ENCODE peak calls at places on chromosome 11, in seven cellular contexts. One of them, this sample, is unnamed.

GRCh38 chr11:44916316-44916715 is 34.4 kb downstream of the TP53I11 start:
- DNase-seq in HCT116: no peak
- DNase-seq in HepG2: no peak
- DNase-seq in K562: no peak
- DNase-seq in SK-N-SH: no peak
- DNase-seq in GM12878: no peak
- DNase-seq in H1: no peak
- DNase-seq in this sample: no peak

GRCh38 chr11:47415949-47416472 is 7.6 kb downstream of the SLC39A13 start:
- DNase-seq in HCT116: peak; percentile 49
- DNase-seq in HepG2: no peak
- DNase-seq in K562: no peak
- DNase-seq in SK-N-SH: no peak
- DNase-seq in GM12878: no peak
- DNase-seq in H1: no peak
- DNase-seq in this sample: peak; percentile 80

GRCh38 chr11:82038151-82038550 is 695.5 kb downstream of the FAM181B start:
- DNase-seq in HCT116: no peak
- DNase-seq in HepG2: no peak
- DNase-seq in K562: no peak
- DNase-seq in SK-N-SH: no peak
- DNase-seq in GM12878: no peak
- DNase-seq in H1: no peak
- DNase-seq in this sample: no peak

GRCh38 chr11:96113100-96113710 is 189.3 kb upstream of the MTMR2 start:
- DNase-seq in HCT116: no peak
- DNase-seq in HepG2: no peak
- DNase-seq in K562: no peak
- DNase-seq in SK-N-SH: no peak
- DNase-seq in GM12878: no peak
- DNase-seq in H1: no peak
- DNase-seq in this sample: no peak

GRCh38 chr11:75632450-75632849 is 36.4 kb downstream of the MAP6 start:
- DNase-seq in HCT116: no peak
- DNase-seq in HepG2: no peak
- DNase-seq in K562: no peak
- DNase-seq in SK-N-SH: no peak
- DNase-seq in GM12878: no peak
- DNase-seq in H1: no peak
- DNase-seq in this sample: no peak

GRCh38 chr11:27694992-27695391 is 5.3 kb downstream of the BDNF start:
- DNase-seq in HCT116: no peak
- DNase-seq in HepG2: no peak
- DNase-seq in K562: no peak
- DNase-seq in SK-N-SH: peak; percentile 14
- DNase-seq in GM12878: no peak
- DNase-seq in H1: no peak
- DNase-seq in this sample: no peak

GRCh38 chr11:16239130-16240105 is 116.9 kb downstream of the SOX6 start:
- DNase-seq in HCT116: no peak
- DNase-seq in HepG2: no peak
- DNase-seq in K562: no peak
- DNase-seq in SK-N-SH: no peak
- DNase-seq in GM12878: no peak
- DNase-seq in H1: no peak
- DNase-seq in this sample: no peak

GRCh38 chr11:10019906-10020682 is 273.9 kb downstream of the SBF2 start:
- DNase-seq in HCT116: no peak
- DNase-seq in HepG2: peak; percentile 7
- DNase-seq in K562: no peak
- DNase-seq in SK-N-SH: no peak
- DNase-seq in GM12878: no peak
- DNase-seq in H1: no peak
- DNase-seq in this sample: peak; percentile 44

GRCh38 chr11:131601586-131601985 is 231.2 kb downstream of the NTM start:
- DNase-seq in HCT116: no peak
- DNase-seq in HepG2: no peak
- DNase-seq in K562: no peak
- DNase-seq in SK-N-SH: no peak
- DNase-seq in GM12878: no peak
- DNase-seq in H1: no peak
- DNase-seq in this sample: no peak

GRCh38 chr11:124754309-124754708 is 2.3 kb upstream of the VSIG2 start:
- DNase-seq in HCT116: no peak
- DNase-seq in HepG2: no peak
- DNase-seq in K562: no peak
- DNase-seq in SK-N-SH: peak; percentile 19
- DNase-seq in GM12878: no peak
- DNase-seq in H1: no peak
- DNase-seq in this sample: no peak

GRCh38 chr11:90252053-90252452 is 29.2 kb upstream of the CHORDC1 start:
- DNase-seq in HCT116: no peak
- DNase-seq in HepG2: no peak
- DNase-seq in K562: no peak
- DNase-seq in SK-N-SH: no peak
- DNase-seq in GM12878: no peak
- DNase-seq in H1: no peak
- DNase-seq in this sample: no peak

GRCh38 chr11:64084962-64085710 is 49.4 kb downstream of the FLRT1 start:
- DNase-seq in HCT116: no peak
- DNase-seq in HepG2: peak; percentile 72
- DNase-seq in K562: no peak
- DNase-seq in SK-N-SH: peak; percentile 95
- DNase-seq in GM12878: no peak
- DNase-seq in H1: no peak
- DNase-seq in this sample: no peak

GRCh38 chr11:37505406-37505805 is 907.4 kb upstream of the RAG2 start:
- DNase-seq in HCT116: no peak
- DNase-seq in HepG2: no peak
- DNase-seq in K562: no peak
- DNase-seq in SK-N-SH: no peak
- DNase-seq in GM12878: no peak
- DNase-seq in H1: no peak
- DNase-seq in this sample: no peak

GRCh38 chr11:24422371-24422770 is 74.5 kb upstream of the LUZP2 start:
- DNase-seq in HCT116: no peak
- DNase-seq in HepG2: no peak
- DNase-seq in K562: no peak
- DNase-seq in SK-N-SH: no peak
- DNase-seq in GM12878: no peak
- DNase-seq in H1: no peak
- DNase-seq in this sample: no peak

GRCh38 chr11:44179173-44179572 is 83.7 kb downstream of the EXT2 start:
- DNase-seq in HCT116: no peak
- DNase-seq in HepG2: no peak
- DNase-seq in K562: no peak
- DNase-seq in SK-N-SH: peak; percentile 20
- DNase-seq in GM12878: no peak
- DNase-seq in H1: no peak
- DNase-seq in this sample: no peak

GRCh38 chr11:7639643-7640025 is 33.7 kb downstream of the CYB5R2 start:
- DNase-seq in HCT116: no peak
- DNase-seq in HepG2: no peak
- DNase-seq in K562: no peak
- DNase-seq in SK-N-SH: no peak
- DNase-seq in GM12878: no peak
- DNase-seq in H1: no peak
- DNase-seq in this sample: no peak

GRCh38 chr11:69727266-69727665 is 23.4 kb upstream of the FGF19 start:
- DNase-seq in HCT116: no peak
- DNase-seq in HepG2: no peak
- DNase-seq in K562: no peak
- DNase-seq in SK-N-SH: no peak
- DNase-seq in GM12878: no peak
- DNase-seq in H1: no peak
- DNase-seq in this sample: no peak

GRCh38 chr11:45405916-45406670 is 120.0 kb upstream of the SYT13 start:
- DNase-seq in HCT116: no peak
- DNase-seq in HepG2: no peak
- DNase-seq in K562: no peak
- DNase-seq in SK-N-SH: no peak
- DNase-seq in GM12878: no peak
- DNase-seq in H1: no peak
- DNase-seq in this sample: peak; percentile 30

GRCh38 chr11:3169952-3170755 is 5.0 kb upstream of the OSBPL5 start:
- DNase-seq in HCT116: no peak
- DNase-seq in HepG2: no peak
- DNase-seq in K562: no peak
- DNase-seq in SK-N-SH: no peak
- DNase-seq in GM12878: no peak
- DNase-seq in H1: no peak
- DNase-seq in this sample: no peak

GRCh38 chr11:16902182-16902581 is 112.0 kb downstream of the PLEKHA7 start:
- DNase-seq in HCT116: peak; percentile 48
- DNase-seq in HepG2: no peak
- DNase-seq in K562: no peak
- DNase-seq in SK-N-SH: no peak
- DNase-seq in GM12878: peak; percentile 88
- DNase-seq in H1: no peak
- DNase-seq in this sample: no peak

GRCh38 chr11:111308140-111308539 is 9.8 kb downstream of the POU2AF3 start:
- DNase-seq in HCT116: no peak
- DNase-seq in HepG2: peak; percentile 78
- DNase-seq in K562: no peak
- DNase-seq in SK-N-SH: no peak
- DNase-seq in GM12878: no peak
- DNase-seq in H1: no peak
- DNase-seq in this sample: no peak

GRCh38 chr11:721913-722811 is 16.1 kb downstream of the EPS8L2 start:
- DNase-seq in HCT116: no peak
- DNase-seq in HepG2: no peak
- DNase-seq in K562: peak; percentile 52
- DNase-seq in SK-N-SH: peak; percentile 63
- DNase-seq in GM12878: no peak
- DNase-seq in H1: no peak
- DNase-seq in this sample: no peak
- TF ChIP-seq JUND in HCT116: no peak
- TF ChIP-seq JUND in HepG2: no peak
- TF ChIP-seq JUND in K562: no peak
- TF ChIP-seq JUND in SK-N-SH: no peak
- TF ChIP-seq JUND in GM12878: no peak
- TF ChIP-seq JUND in H1: no peak
- TF ChIP-seq JUND in this sample: no peak

DNA sequence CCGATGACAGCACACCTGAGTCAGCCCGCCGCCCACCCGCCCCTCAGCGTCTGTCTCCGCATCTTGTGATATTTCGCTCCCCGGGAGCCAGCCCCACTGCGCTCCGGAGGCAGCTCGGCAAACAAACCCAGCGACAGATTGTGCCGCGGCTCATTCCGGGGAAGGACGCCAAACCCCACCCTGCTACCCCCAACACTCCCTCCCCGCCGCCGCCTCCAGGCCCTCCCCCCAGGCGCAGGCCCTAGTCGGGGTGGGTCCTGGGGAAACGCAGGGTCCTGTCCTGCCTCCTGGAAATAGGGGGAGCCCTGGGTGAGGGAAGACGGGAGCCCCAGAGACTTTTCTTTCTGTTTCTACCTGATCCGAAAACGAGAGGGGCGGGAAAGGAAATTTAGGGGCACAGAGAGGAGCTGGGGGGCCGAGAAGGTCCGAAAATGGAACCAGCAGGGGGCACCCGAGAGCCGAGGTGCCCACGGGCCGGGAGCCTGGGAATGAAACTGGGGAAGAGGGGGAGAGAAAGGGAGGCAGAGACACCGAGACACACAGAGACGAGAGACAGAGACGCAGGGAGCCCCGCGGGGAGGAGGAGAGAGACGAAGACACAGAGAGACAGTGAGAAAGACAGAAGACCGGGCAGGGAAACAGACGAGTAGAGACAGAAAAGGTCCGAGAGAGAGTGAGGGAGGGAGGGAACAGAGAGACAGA is 1.8 kb upstream of the RTN4RL2 start:
- DNase-seq in HCT116: no peak
- DNase-seq in HepG2: no peak
- DNase-seq in K562: peak; percentile 74
- DNase-seq in SK-N-SH: peak; percentile 84
- DNase-seq in GM12878: no peak
- DNase-seq in H1: no peak
- DNase-seq in this sample: peak; percentile 56
- TF ChIP-seq JUND in HCT116: no peak
- TF ChIP-seq JUND in HepG2: no peak
- TF ChIP-seq JUND in K562: no peak
- TF ChIP-seq JUND in SK-N-SH: no peak
- TF ChIP-seq JUND in GM12878: no peak
- TF ChIP-seq JUND in H1: peak; percentile 34
- TF ChIP-seq JUND in this sample: no peak

DNA sequence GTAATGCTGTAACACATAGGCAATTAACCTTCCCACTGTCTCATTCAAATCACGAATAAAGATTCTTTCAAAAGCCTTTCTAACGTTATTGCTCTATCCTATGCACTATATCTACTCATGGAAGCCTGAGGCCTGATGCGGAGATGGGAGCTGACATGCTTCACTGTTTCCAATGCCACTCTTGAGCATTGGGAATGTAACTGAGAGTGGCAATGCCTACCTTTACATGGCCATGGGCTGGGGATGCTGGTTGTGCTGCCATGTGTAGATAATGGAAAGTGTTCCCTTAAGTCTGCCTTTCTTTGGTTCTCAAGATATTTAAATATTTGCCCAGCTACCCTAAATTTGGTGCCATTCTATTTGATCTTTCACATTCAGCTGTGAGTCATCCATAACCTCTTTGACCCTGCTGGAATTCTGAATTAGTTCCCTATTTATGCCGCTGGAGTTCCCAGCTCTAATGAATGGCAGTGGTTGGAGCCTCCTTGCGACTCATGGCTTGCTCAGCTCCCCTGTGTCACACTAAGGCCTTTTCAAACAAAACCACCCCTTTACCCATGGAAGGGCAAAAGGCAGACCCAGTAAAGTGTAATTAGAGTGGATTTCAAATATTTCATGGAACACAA is 21.4 kb upstream of the DKK3 start:
- DNase-seq in HCT116: peak; percentile 47
- DNase-seq in HepG2: peak; percentile 61
- DNase-seq in K562: no peak
- DNase-seq in SK-N-SH: no peak
- DNase-seq in GM12878: no peak
- DNase-seq in H1: no peak
- DNase-seq in this sample: no peak
- TF ChIP-seq JUND in HCT116: peak; percentile 69
- TF ChIP-seq JUND in HepG2: no peak
- TF ChIP-seq JUND in K562: no peak
- TF ChIP-seq JUND in SK-N-SH: peak; percentile 59
- TF ChIP-seq JUND in GM12878: no peak
- TF ChIP-seq JUND in H1: no peak
- TF ChIP-seq JUND in this sample: no peak

DNA sequence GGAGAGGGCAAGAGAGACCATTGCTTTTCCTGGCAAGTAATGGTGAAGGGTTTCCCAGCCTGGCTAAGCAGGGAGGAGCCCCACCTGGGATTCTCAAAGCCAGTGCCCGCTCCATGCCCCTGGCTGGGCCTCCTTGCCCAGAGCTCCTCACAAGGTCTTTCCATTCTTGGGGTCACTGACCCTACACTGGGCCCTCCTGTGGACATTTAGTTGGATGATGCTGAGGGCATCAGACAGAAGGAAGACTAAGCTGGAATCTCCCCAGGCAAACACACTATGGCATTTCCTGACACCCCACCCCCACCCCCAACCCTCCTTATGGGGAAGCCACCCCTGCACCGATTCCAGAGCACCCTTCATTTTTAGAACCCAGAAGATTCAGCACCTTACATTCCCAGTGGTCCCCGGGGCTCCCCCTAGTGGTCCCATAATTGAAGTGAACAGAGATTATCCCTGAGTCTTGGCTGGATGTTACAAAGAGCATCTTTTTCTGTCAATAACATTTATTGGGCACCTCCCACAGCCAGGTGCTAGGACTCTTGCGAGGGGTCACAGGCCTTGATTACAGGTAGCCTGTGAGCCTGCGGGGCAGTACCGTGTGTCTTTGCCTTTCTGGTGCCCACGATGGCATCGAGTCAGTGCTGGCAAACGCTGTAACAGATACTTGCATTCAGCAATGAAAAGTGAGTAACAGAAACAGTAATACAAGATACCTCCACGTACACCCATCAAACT is 548.5 kb downstream of the BUD13 start:
- DNase-seq in HCT116: peak; percentile 6
- DNase-seq in HepG2: peak; percentile 32
- DNase-seq in K562: peak; percentile 61
- DNase-seq in SK-N-SH: peak; percentile 63
- DNase-seq in GM12878: no peak
- DNase-seq in H1: no peak
- DNase-seq in this sample: peak; percentile 59
- TF ChIP-seq JUND in HCT116: no peak
- TF ChIP-seq JUND in HepG2: no peak
- TF ChIP-seq JUND in K562: no peak
- TF ChIP-seq JUND in SK-N-SH: no peak
- TF ChIP-seq JUND in GM12878: no peak
- TF ChIP-seq JUND in H1: no peak
- TF ChIP-seq JUND in this sample: no peak